ENCODE peak calls at places on chromosomes 3 and 15, in four cellular contexts. F is NCI-H1092 treated with DMSO at 0.1 percent for 48 hours; L is stimulated activated CD8-positive, alpha-beta memory T cell treated with anti-CD3 and anti-CD28 coated beads, Interleukin-2, amount 100 ng/mL, for 48 hours; I is GM12865. J is an unnamed sample.

GRCh38 chr15:82570721-82571519 is 30.7 kb upstream of the RPS17 start:
- DNase-seq in I (no peak), F (no peak), L (no peak), J (no peak)

GRCh38 chr3:120496278-120496975 is 45.6 kb upstream of the FSTL1 start:
- DNase-seq in L (no peak), I (no peak), F (no peak), J (no peak)

GRCh38 chr15:72375501-72375845 is 341 bp downstream of the HEXA start:
- DNase-seq in I (no peak), L (no peak), F (no peak), J (no peak)

GRCh38 chr3:135261916-135262315 is 466.9 kb downstream of the EPHB1 start:
- DNase-seq in F (no peak), L (no peak), I (no peak), J (no peak)

GRCh38 chr15:49169880-49170597 is at the start of gene GALK2:
- DNase-seq in F (peak; percentile 45), L (peak; percentile 63), I (peak; percentile 94), J (peak; percentile 97)

GRCh38 chr15:40310001-40310959 is 2.5 kb upstream of the PLCB2 start:
- DNase-seq in I (peak; percentile 66), L (peak; percentile 49), F (peak; percentile 1), J (peak; percentile 84)

GRCh38 chr15:50304856-50305255 is 39.3 kb upstream of the HDC start:
- DNase-seq in L (no peak), I (no peak), F (no peak), J (no peak)

GRCh38 chr15:24678485-24678884 is 2.9 kb downstream of the NPAP1 start:
- DNase-seq in F (no peak), L (no peak), I (no peak), J (no peak)

GRCh38 chr3:30437172-30437571 is 169.2 kb upstream of the TGFBR2 start:
- DNase-seq in I (no peak), L (no peak), F (no peak), J (no peak)

GRCh38 chr3:136350132-136350531 is 100.0 kb downstream of the PCCB start:
- DNase-seq in I (no peak), L (no peak), F (no peak), J (no peak)

GRCh38 chr3:13364602-13365271 is 55.4 kb downstream of the NUP210 start:
- DNase-seq in I (no peak), L (no peak), F (no peak), J (no peak)

GRCh38 chr3:22523925-22524324 is 679.2 kb upstream of the UBE2E2 start:
- DNase-seq in L (no peak), I (no peak), F (no peak), J (no peak)

GRCh38 chr15:82122754-82123400 is 77.1 kb upstream of the MEX3B start:
- DNase-seq in F (no peak), L (no peak), I (no peak), J (no peak)

GRCh38 chr3:31241533-31241932 is 291.2 kb upstream of the STT3B start:
- DNase-seq in L (no peak), F (no peak), I (no peak), J (no peak)

GRCh38 chr3:69085543-69086132 is 901 bp downstream of the ARL6IP5 start:
- DNase-seq in L (no peak), I (peak; percentile 22), F (no peak), J (peak; percentile 20)

GRCh38 chr15:85379403-85380131 is 836 bp upstream of the AKAP13 start:
- DNase-seq in F (no peak), L (peak; percentile 31), I (peak; percentile 59), J (no peak)

GRCh38 chr15:69762373-69763148 is 309.9 kb downstream of the RPLP1 start:
- DNase-seq in I (no peak), L (no peak), F (no peak), J (peak; percentile 42)

GRCh38 chr3:186413615-186414415 is 51.8 kb upstream of the DGKG start:
- DNase-seq in I (peak; percentile 46), L (no peak), F (peak; percentile 87), J (peak; percentile 24)

GRCh38 chr3:127573916-127574315 is 16.6 kb downstream of the TPRA1 start:
- DNase-seq in F (no peak), I (no peak), L (no peak), J (no peak)

GRCh38 chr3:297585-297984 is 101.0 kb downstream of the CHL1 start:
- DNase-seq in L (no peak), I (no peak), F (peak; percentile 73), J (no peak)

GRCh38 chr3:37996785-37997301 is 6.3 kb downstream of the VILL start:
- DNase-seq in I (peak; percentile 90), L (peak; percentile 56), F (peak; percentile 17), J (peak; percentile 87)

GRCh38 chr3:45608885-45609284 is 14.3 kb downstream of the LIMD1 start:
- DNase-seq in I (no peak), L (no peak), F (no peak), J (no peak)

GRCh38 chr15:99145778-99146177 is 40.9 kb downstream of the SYNM start:
- DNase-seq in L (no peak), I (no peak), F (no peak), J (no peak)

GRCh38 chr3:10983219-10983916 is 9.2 kb upstream of the SLC6A1 start:
- DNase-seq in F (peak; percentile 21), I (peak; percentile 23), L (no peak), J (peak; percentile 45)

GRCh38 chr3:38843898-38844297 is 27.9 kb upstream of the SCN10A start:
- DNase-seq in L (no peak), I (peak; percentile 18), F (no peak), J (peak; percentile 44)

GRCh38 chr15:62619526-62619925 is 423.0 kb upstream of the TPM1 start:
- DNase-seq in I (no peak), L (no peak), F (no peak), J (no peak)